ENCODE peak calls at places on chromosomes 13 and 19, in five cellular contexts. V is Daoy; Z is cardiac fibroblast; I is activated CD8-positive, alpha-beta memory T cell treated with anti-CD3 and anti-CD28 coated beads, Interleukin-2, amount 50 U/mL, for 4 hours; F is amniotic stem cell. K is an unnamed sample.

GRCh38 chr19:16559896-16560295 is 12.3 kb downstream of the SLC35E1 start:
- DNase-seq in V (no peak), Z (no peak), I (no peak), F (no peak), K (no peak)

GRCh38 chr19:42253245-42254082 is 1.5 kb downstream of the ERF start:
- DNase-seq in V (peak; percentile 75), Z (peak; percentile 56), I (peak; percentile 63), F (no peak), K (peak; percentile 53)

GRCh38 chr19:11338569-11339253 is 746 bp downstream of the RAB3D start:
- DNase-seq in V (no peak), Z (no peak), I (no peak), F (no peak), K (no peak)

GRCh38 chr13:112102243-112102642 is 35.3 kb downstream of the SOX1 start:
- DNase-seq in V (peak; percentile 28), Z (no peak), I (no peak), F (no peak), K (no peak)

GRCh38 chr19:948842-949496 is 23.1 kb downstream of the ARID3A start:
- DNase-seq in V (no peak), Z (no peak), I (no peak), F (no peak), K (no peak)

GRCh38 chr19:18202759-18203407 is 959 bp downstream of the RAB3A start:
- DNase-seq in V (no peak), Z (peak; percentile 27), I (peak; percentile 34), F (no peak), K (no peak)

GRCh38 chr19:49492573-49493411 is 3.4 kb upstream of the RPS11 start:
- DNase-seq in V (peak; percentile 43), Z (no peak), I (no peak), F (no peak), K (no peak)

GRCh38 chr13:94658926-94659649 is 53.3 kb downstream of the SOX21 start:
- DNase-seq in V (no peak), Z (no peak), I (no peak), F (no peak), K (no peak)

GRCh38 chr13:80340643-80341097 is 256 bp downstream of the SPRY2 start:
- DNase-seq in V (no peak), Z (no peak), I (no peak), F (no peak), K (no peak)

GRCh38 chr19:18339703-18340102 is 695 bp upstream of the PGPEP1 start:
- DNase-seq in V (no peak), Z (no peak), I (no peak), F (no peak), K (peak; percentile 62)

GRCh38 chr13:114112826-114113322 is 19.5 kb downstream of the RASA3 start:
- DNase-seq in V (no peak), Z (no peak), I (peak; percentile 11), F (no peak), K (no peak)

GRCh38 chr13:103772576-103772975 is 706.4 kb upstream of the SLC10A2 start:
- DNase-seq in V (peak; percentile 6), Z (no peak), I (no peak), F (no peak), K (no peak)

GRCh38 chr19:42156571-42156970 is 24.3 kb upstream of the POU2F2 start:
- DNase-seq in V (no peak), Z (no peak), I (no peak), F (no peak), K (no peak)

GRCh38 chr13:37657134-37657533 is 58.6 kb upstream of the POSTN start:
- DNase-seq in V (no peak), Z (peak; percentile 26), I (no peak), F (no peak), K (no peak)

GRCh38 chr13:82664183-82664582 is 1218.1 kb downstream of the SLITRK1 start:
- DNase-seq in V (no peak), Z (no peak), I (no peak), F (no peak), K (no peak)

GRCh38 chr13:103328899-103329298 is 262.7 kb upstream of the SLC10A2 start:
- DNase-seq in V (no peak), Z (peak; percentile 43), I (no peak), F (no peak), K (no peak)

GRCh38 chr13:62357887-62358645 is 942.4 kb upstream of the PCDH20 start:
- DNase-seq in V (peak; percentile 11), Z (peak; percentile 61), I (no peak), F (peak; percentile 42), K (peak; percentile 7)

GRCh38 chr13:95245072-95245471 is 56.2 kb downstream of the ABCC4 start:
- DNase-seq in V (no peak), Z (no peak), I (no peak), F (no peak), K (no peak)

GRCh38 chr19:49422407-49423277 is 599 bp downstream of the PTH2 start:
- DNase-seq in V (peak; percentile 88), Z (no peak), I (peak; percentile 41), F (no peak), K (no peak)

GRCh38 chr13:23905766-23906165 is 8.5 kb upstream of the C1QTNF9B start:
- DNase-seq in V (no peak), Z (no peak), I (no peak), F (no peak), K (no peak)

K was measured in HTR-8/SVneo.